ENCODE peak calls at places on chromosomes 7 and 10, in nine cellular contexts. V, Z, Y, C, L, I, K, T and B are unnamed samples. For H3K4me1 and H3K9me3, the result is how much of the 10 kb centered on the place peaks cover.

GRCh38 chr10:78964274-78964951 is 104.4 kb upstream of the ZMIZ1 start:
- DNase-seq in V (no peak), Z (no peak), Y (no peak), C (no peak), L (no peak), I (no peak), K (no peak), T (no peak), B (no peak)

GRCh38 chr10:124821520-124821919 is 19.9 kb downstream of the ABRAXAS2 start:
- DNase-seq in V (no peak), Z (no peak), Y (no peak), C (no peak), L (no peak), I (no peak), K (no peak), T (no peak), B (no peak)

GRCh38 chr10:109740436-109740835 is 182.9 kb downstream of the XPNPEP1 start:
- DNase-seq in V (no peak), Z (no peak), Y (peak), C (no peak), L (no peak), I (no peak), K (no peak), T (no peak), B (no peak)

GRCh38 chr7:78011642-78012041 is 213.1 kb downstream of the PHTF2 start:
- DNase-seq in V (no peak), Z (no peak), Y (no peak), C (no peak), L (no peak), I (no peak), K (no peak), T (no peak), B (no peak)

GRCh38 chr7:70588151-70588550 is 543.8 kb upstream of the GALNT17 start:
- DNase-seq in V (no peak), Z (no peak), Y (no peak), C (no peak), L (no peak), I (no peak), K (no peak), T (no peak), B (no peak)

GRCh38 chr7:1054438-1055083 is 10.2 kb downstream of the GPR146 start:
- DNase-seq in V (no peak), Z (no peak), Y (no peak), C (no peak), L (no peak), I (no peak), K (no peak), T (no peak), B (no peak)

GRCh38 chr10:122859527-122859926 is 13.9 kb upstream of the CUZD1 start:
- DNase-seq in V (no peak), Z (no peak), Y (no peak), C (no peak), L (no peak), I (no peak), K (no peak), T (no peak), B (no peak)

GRCh38 chr7:85997515-85997914 is 646.2 kb upstream of the GRM3 start:
- DNase-seq in V (no peak), Z (no peak), Y (no peak), C (no peak), L (no peak), I (no peak), K (no peak), T (no peak), B (no peak)

GRCh38 chr7:90629306-90629918 is 33.3 kb downstream of the CDK14 start:
- DNase-seq in V (no peak), Z (peak), Y (peak), C (peak), L (no peak), I (no peak), K (peak), T (no peak), B (no peak)

GRCh38 chr10:29878492-29878891 is 180.9 kb downstream of the JCAD start:
- DNase-seq in V (no peak), Z (no peak), Y (no peak), C (no peak), L (no peak), I (no peak), K (no peak), T (no peak), B (no peak)

GRCh38 chr10:6748981-6749630 is 169.0 kb upstream of the PRKCQ start:
- DNase-seq in V (no peak), Z (no peak), Y (peak), C (no peak), L (no peak), I (no peak), K (no peak), T (no peak), B (no peak)

GRCh38 chr7:138880881-138881577 is 83.0 kb upstream of the ATP6V0A4 start:
- DNase-seq in V (no peak), Z (no peak), Y (peak), C (no peak), L (no peak), I (peak), K (peak), T (no peak), B (no peak)

GRCh38 chr10:7819126-7819470 is 793 bp downstream of the TAF3 start:
- DNase-seq in V (no peak), Z (peak), Y (peak), C (no peak), L (no peak), I (no peak), K (peak), T (no peak), B (peak)

GRCh38 chr10:80492875-80493413 is 38.8 kb downstream of the TSPAN14 start:
- DNase-seq in V (no peak), Z (no peak), Y (no peak), C (no peak), L (no peak), I (no peak), K (no peak), T (no peak), B (no peak)

GRCh38 chr10:123997013-123997412 is 96.4 kb downstream of the CHST15 start:
- DNase-seq in V (no peak), Z (no peak), Y (no peak), C (no peak), L (no peak), I (no peak), K (no peak), T (no peak), B (no peak)

GRCh38 chr7:70044064-70044463 is 445.8 kb downstream of the AUTS2 start:
- DNase-seq in V (no peak), Z (peak), Y (no peak), C (no peak), L (no peak), I (no peak), K (no peak), T (no peak), B (peak)

GRCh38 chr10:79438021-79438698 is 7.3 kb downstream of the ZCCHC24 start:
- DNase-seq in V (no peak), Z (no peak), Y (peak), C (no peak), L (no peak), I (no peak), K (no peak), T (no peak), B (no peak)

GRCh38 chr7:83021032-83021431 is 141.7 kb downstream of the PCLO start:
- DNase-seq in V (no peak), Z (no peak), Y (no peak), C (no peak), L (no peak), I (no peak), K (no peak), T (no peak), B (no peak)

GRCh38 chr7:39465055-39465929 is 100.9 kb upstream of the YAE1 start:
- DNase-seq in V (no peak), Z (peak), Y (peak), C (peak), L (no peak), I (no peak), K (peak), T (peak), B (no peak)

GRCh38 chr7:55252386-55252785 is 112.8 kb upstream of the LANCL2 start:
- DNase-seq in V (no peak), Z (no peak), Y (no peak), C (no peak), L (no peak), I (no peak), K (no peak), T (no peak), B (no peak)

GRCh38 chr7:131521651-131522163 is 34.7 kb downstream of the PODXL start:
- DNase-seq in V (no peak), Z (peak), Y (no peak), C (no peak), L (no peak), I (no peak), K (no peak), T (no peak), B (no peak)
- H3K4me1 ChIP-seq in V (under half), Z (under half), Y (under half), C (under half), L (under half), I (under half), K (under half), T (under half), B (under half)

DNA sequence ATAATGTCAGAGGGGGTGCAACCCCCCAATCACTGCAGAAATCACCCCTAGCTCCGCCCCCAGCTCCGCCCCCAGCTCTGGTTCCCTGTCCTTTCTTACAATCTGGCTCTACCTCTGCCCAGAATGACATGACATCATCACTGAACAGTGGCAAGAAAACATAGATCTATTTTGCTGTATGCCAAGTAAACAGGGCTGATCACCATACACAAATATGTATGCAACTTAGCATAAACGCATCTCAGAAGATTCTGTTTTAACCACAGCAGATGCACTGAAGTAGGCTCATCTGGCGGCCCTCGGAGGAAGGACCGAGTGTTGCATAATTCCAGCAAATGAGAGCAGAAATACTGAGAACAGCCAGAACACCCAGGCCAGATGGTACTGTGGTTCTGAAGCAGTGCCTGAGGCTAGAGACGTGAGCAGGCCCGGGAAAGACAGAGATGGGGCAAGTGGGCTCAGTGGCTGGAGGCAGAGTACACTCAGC is 293.3 kb upstream of the KLF14 start:
- DNase-seq in V (peak), Z (no peak), Y (peak), C (no peak), L (no peak), I (no peak), K (peak), T (no peak), B (peak)
- H3K27ac ChIP-seq in V (no peak), Z (no peak), Y (peak), C (no peak), L (no peak), I (peak), K (no peak), T (no peak), B (peak)

DNA sequence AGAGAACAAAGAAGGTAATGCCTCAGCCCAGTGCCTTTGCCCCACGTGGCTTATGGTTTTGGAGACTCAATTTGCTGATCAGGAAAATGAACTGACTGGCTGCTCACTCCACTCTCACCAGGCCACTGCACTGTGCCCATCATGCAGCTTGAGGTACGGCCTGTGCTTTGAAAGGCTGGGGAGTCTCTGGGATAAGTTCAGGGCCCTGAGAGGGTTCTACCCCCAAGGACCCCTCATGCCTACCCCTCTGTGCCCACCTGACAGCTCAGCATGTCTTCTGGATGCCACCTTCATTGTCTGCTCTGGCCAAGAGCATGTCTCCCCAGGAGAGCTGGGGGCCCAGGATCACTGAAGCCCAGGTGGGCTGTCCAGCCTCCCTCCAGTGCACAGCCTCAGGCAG is 45.5 kb upstream of the ZNF722 start:
- DNase-seq in V (no peak), Z (no peak), Y (no peak), C (no peak), L (no peak), I (no peak), K (no peak), T (no peak), B (no peak)
- H3K9me3 ChIP-seq in V (under half), Z (under half), Y (under half), C (under half), L (under half), I (under half), K (under half), T (under half), B (under half)

DNA sequence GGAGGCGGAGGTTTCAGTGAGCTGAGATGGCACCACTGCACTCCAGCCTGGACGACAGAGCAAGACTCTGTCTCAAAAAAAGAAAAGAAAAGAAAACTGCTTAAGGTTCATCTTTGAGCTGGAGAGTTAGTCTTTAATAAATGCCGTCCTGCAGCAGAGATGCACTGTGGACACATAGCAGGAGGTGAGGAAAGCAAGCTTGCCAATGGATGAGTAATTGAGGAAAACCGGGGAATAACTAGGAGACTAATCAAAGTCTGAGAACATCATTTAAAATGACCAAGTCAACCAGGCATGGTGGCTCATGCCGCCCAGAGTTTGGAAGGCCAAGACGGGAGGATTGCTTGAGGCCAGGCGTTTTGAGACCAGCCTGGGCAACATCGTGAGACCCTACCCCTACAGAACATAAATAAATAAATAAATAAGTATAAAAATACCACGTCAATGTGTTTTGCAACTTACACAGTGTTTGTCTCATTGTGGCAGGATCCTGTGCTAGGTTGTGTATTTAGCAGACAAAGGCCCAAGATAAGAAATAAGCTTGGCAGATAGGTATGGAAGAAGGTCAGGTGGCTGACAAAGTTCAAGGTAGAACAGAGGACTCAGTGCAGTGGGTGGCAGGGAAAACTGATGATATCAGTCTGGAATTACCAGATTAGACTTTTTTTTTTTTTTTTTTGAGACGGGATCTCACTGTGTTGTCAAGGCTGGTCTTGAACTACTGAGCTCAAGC is 115.7 kb upstream of the KMT2C start:
- DNase-seq in V (no peak), Z (no peak), Y (no peak), C (no peak), L (no peak), I (no peak), K (no peak), T (no peak), B (no peak)
- H3K4me1 ChIP-seq in V (under half), Z (under half), Y (under half), C (under half), L (under half), I (under half), K (under half), T (under half), B (under half)

GRCh38 chr7:22443370-22444180 is 56.4 kb downstream of the STEAP1B start:
- DNase-seq in V (no peak), Z (peak), Y (peak), C (no peak), L (no peak), I (no peak), K (no peak), T (no peak), B (no peak)
- H3K27ac ChIP-seq in V (no peak), Z (peak), Y (no peak), C (no peak), L (no peak), I (no peak), K (no peak), T (no peak), B (no peak)

GRCh38 chr7:15648461-15648961 is 38.0 kb downstream of the MEOX2 start:
- DNase-seq in V (no peak), Z (no peak), Y (no peak), C (no peak), L (no peak), I (no peak), K (no peak), T (no peak), B (no peak)

GRCh38 chr7:15647309-15647708 is 39.2 kb downstream of the MEOX2 start:
- DNase-seq in V (no peak), Z (no peak), Y (peak), C (no peak), L (no peak), I (no peak), K (no peak), T (no peak), B (no peak)

GRCh38 chr7:15643000-15643705 is 43.3 kb downstream of the MEOX2 start:
- DNase-seq in V (no peak), Z (no peak), Y (no peak), C (no peak), L (no peak), I (no peak), K (no peak), T (no peak), B (no peak)
- H3K9me3 ChIP-seq in V (under half), Z (under half), Y (under half), C (under half), L (under half), I (under half), K (under half), T (under half), B (under half)

GRCh38 chr7:7969306-7970112 is 913 bp downstream of the GLCCI1 start:
- DNase-seq in V (peak), Z (peak), Y (peak), C (peak), L (peak), I (peak), K (peak), T (peak), B (peak)
- H3K4me1 ChIP-seq in V (under half), Z (under half), Y (under half), C (under half), L (under half), I (under half), K (under half), T (under half), B (half or more)

GRCh38 chr10:110820321-110820814 is 51.4 kb upstream of the PDCD4 start:
- DNase-seq in V (no peak), Z (peak), Y (peak), C (no peak), L (no peak), I (no peak), K (peak), T (no peak), B (no peak)
- H3K27ac ChIP-seq in V (no peak), Z (peak), Y (no peak), C (no peak), L (no peak), I (no peak), K (peak), T (no peak), B (no peak)